ENCODE peak calls at places on chromosome 7, in ten cellular contexts. V is hepatocyte; J is coronary artery; B is AG04450; H is tibial nerve; P is RWPE1; U is small intestine; E is astrocyte; O is cardiac muscle cell; D is naive thymus-derived CD4-positive, alpha-beta T cell. A is an unnamed sample.

GRCh38 chr7:117230276-117231046 is 92.4 kb downstream of the WNT2 start:
- DNase-seq in V (no peak), J (no peak), B (peak; percentile 83), H (no peak), P (no peak), U (no peak), E (peak; percentile 99), O (no peak), D (no peak), A (peak; percentile 56)

GRCh38 chr7:31432166-31432565 is 81.7 kb upstream of the ITPRID1 start:
- DNase-seq in V (no peak), J (no peak), B (no peak), H (no peak), P (no peak), U (no peak), E (no peak), O (no peak), D (no peak), A (no peak)

GRCh38 chr7:11831727-11832495 is at the start of gene THSD7A:
- DNase-seq in V (peak; percentile 80), J (no peak), B (no peak), H (no peak), P (peak; percentile 3), U (peak; percentile 55), E (peak; percentile 48), O (peak; percentile 82), D (peak; percentile 2), A (peak; percentile 46)

GRCh38 chr7:31204066-31204465 is 136.5 kb downstream of the NEUROD6 start:
- DNase-seq in V (no peak), J (no peak), B (no peak), H (no peak), P (no peak), U (no peak), E (no peak), O (no peak), D (no peak), A (no peak)

GRCh38 chr7:121019018-121019417 is 30.5 kb downstream of the CPED1 start:
- DNase-seq in V (no peak), J (no peak), B (no peak), H (no peak), P (no peak), U (no peak), E (peak; percentile 78), O (no peak), D (no peak), A (no peak)

GRCh38 chr7:136869006-136869961 is 832 bp downstream of the CHRM2 start:
- DNase-seq in V (peak; percentile 9), J (no peak), B (no peak), H (no peak), P (no peak), U (no peak), E (peak; percentile 3), O (peak; percentile 49), D (no peak), A (peak; percentile 36)

GRCh38 chr7:66430164-66430545 is 198.5 kb upstream of the KCTD7 start:
- DNase-seq in V (no peak), J (no peak), B (no peak), H (no peak), P (no peak), U (peak; percentile 46), E (no peak), O (no peak), D (no peak), A (no peak)

GRCh38 chr7:29401827-29402226 is 161.8 kb upstream of the PRR15 start:
- DNase-seq in V (no peak), J (no peak), B (no peak), H (no peak), P (no peak), U (no peak), E (no peak), O (no peak), D (no peak), A (no peak)

GRCh38 chr7:43475983-43476382 is 106.9 kb upstream of the STK17A start:
- DNase-seq in V (no peak), J (no peak), B (no peak), H (no peak), P (no peak), U (no peak), E (no peak), O (no peak), D (no peak), A (no peak)

DNA sequence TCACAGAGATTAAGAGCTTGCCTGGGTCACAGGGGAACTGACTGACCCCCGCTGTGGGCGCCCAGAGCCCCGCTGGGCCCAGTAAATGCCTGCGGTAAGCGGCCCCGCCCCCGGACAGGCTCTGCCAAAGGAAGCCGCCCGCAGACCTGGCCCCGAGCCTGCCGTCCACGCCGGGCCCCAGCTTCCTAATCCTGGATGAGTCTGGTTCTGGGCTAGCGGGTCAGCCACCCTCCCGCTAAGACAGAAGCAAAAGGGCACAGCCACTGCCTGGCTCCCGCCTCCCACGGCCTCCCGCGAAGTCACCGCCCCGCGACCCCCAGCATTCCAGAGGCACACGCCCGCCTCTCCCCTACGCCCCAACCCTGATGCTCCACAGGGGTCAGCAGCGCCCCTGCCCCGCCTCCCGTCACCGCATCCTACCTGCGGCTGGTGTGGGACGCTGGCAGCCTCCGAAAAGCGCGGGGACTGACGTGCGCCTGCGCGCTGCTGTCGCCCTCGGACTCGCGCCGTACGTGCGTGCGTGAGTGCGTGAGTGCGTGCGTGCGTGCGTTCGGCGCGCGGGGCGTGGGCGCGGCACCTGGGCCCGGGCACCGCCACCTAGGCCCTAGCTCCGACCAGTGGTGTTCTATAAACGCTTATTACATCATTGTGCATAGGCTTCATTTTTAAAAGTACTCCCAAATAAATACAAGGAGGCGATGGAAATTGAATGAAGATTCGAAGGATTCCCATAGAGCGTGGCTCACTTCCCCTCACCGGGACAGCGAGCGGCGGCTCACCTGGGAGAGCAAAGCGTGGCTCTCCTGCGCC is at the start of gene FIGNL1:
- DNase-seq in V (peak; percentile 82), J (no peak), B (peak; percentile 24), H (peak; percentile 29), P (peak; percentile 62), U (peak; percentile 87), E (peak; percentile 58), O (peak; percentile 69), D (peak; percentile 87), A (peak; percentile 65)
- H3K27ac ChIP-seq in V (peak within 1 kb of the TSS; percentile 80), J (peak within 1 kb of the TSS; percentile 69), B (peak within 1 kb of the TSS; percentile 39), H (peak within 1 kb of the TSS; percentile 84), P (peak within 1 kb of the TSS; percentile 87), U (peak within 1 kb of the TSS; percentile 82), E (peak within 1 kb of the TSS; percentile 77), O (no peak within 1 kb of the TSS), D (peak within 1 kb of the TSS; percentile 94), A (peak within 1 kb of the TSS; percentile 52)

DNA sequence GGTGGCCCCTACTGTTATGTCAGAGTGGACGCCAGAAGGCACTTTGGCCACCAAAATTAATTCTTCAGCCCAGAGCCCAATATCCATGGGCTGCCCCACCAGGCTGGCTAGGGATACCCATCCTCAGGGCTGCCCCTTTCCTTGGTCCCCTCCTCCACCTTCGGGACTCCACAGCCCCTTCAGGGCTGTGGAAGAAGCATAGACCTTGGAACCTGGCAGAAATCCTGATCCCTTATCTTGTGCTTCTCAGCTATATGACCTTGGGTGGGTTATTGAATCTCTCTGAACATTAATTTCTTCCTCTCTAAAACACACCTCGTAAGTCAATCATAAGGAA is 499 bp upstream of the TMUB1 start:
- DNase-seq in V (no peak), J (no peak), B (no peak), H (no peak), P (no peak), U (peak; percentile 30), E (no peak), O (no peak), D (no peak), A (no peak)
- H3K27ac ChIP-seq in V (peak overlapping the region; percentile 94), J (peak overlapping the region; percentile 99), B (no peak overlapping the region), H (peak overlapping the region; percentile 97), P (peak overlapping the region; percentile 99), U (peak overlapping the region; percentile 45), E (no peak overlapping the region), O (no peak overlapping the region), D (peak overlapping the region; percentile 93), A (no peak overlapping the region)

DNA sequence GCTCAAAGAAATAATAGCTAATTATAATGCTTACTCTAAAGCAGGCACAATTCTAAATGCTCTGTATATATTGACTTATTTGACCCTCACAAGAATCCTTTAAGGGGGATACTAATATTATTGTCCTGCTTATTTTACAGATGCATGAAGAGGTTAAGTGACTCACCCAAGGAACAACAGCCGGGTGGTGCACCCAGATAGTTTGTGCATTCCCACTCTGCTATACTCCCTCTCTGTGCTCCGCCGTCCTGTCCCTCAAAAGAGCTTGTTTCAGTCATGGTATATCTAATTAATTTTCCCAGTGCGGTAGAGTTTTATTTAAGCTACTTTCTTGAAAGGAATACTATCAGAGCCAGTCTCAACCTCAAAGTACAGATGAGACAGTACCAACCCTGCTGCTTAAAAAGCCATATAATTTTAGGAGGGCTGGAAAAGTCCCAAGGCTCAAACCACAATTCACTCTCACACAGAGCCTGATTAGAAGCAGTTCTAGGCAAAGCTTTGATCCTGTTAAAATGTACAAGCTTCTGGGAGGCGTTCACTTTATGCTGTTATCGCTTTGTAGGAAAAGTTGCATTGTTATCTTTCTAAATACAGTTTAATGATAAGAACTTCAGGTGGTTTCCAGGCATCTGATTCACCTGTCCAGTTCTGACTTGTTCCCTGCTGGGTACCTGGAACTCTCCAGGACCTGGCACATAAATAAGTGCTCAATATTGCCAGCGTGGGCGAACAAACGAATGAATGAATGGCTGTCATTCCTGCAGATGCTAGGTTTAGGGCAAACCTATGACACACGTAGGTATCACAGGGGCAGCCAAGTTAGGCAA is 261.5 kb upstream of the KLF14 start:
- DNase-seq in V (peak; percentile 22), J (no peak), B (no peak), H (no peak), P (no peak), U (peak; percentile 76), E (no peak), O (no peak), D (no peak), A (no peak)
- H3K27ac ChIP-seq in V (peak overlapping the region; percentile 81), J (peak overlapping the region; percentile 73), B (no peak overlapping the region), H (peak overlapping the region; percentile 90), P (no peak overlapping the region), U (peak overlapping the region; percentile 84), E (no peak overlapping the region), O (no peak overlapping the region), D (peak overlapping the region; percentile 54), A (no peak overlapping the region)

GRCh38 chr7:55131421-55131929 is 112.7 kb downstream of the EGFR start:
- DNase-seq in V (no peak), J (no peak), B (no peak), H (no peak), P (no peak), U (no peak), E (no peak), O (no peak), D (no peak), A (no peak)

GRCh38 chr7:55129409-55130078 is 110.7 kb downstream of the EGFR start:
- DNase-seq in V (no peak), J (no peak), B (no peak), H (no peak), P (peak; percentile 68), U (no peak), E (peak; percentile 67), O (no peak), D (no peak), A (peak; percentile 68)

GRCh38 chr7:55130554-55131198 is 111.9 kb downstream of the EGFR start:
- DNase-seq in V (no peak), J (peak; percentile 86), B (peak; percentile 89), H (peak; percentile 64), P (no peak), U (no peak), E (peak; percentile 92), O (no peak), D (no peak), A (peak; percentile 81)

GRCh38 chr7:55128693-55129394 is 110.0 kb downstream of the EGFR start:
- DNase-seq in V (no peak), J (no peak), B (no peak), H (peak; percentile 78), P (no peak), U (no peak), E (peak; percentile 67), O (no peak), D (no peak), A (peak; percentile 91)

GRCh38 chr7:55130079-55130476 is 111.3 kb downstream of the EGFR start:
- DNase-seq in V (no peak), J (no peak), B (no peak), H (no peak), P (no peak), U (no peak), E (peak; percentile 66), O (no peak), D (no peak), A (no peak)
- H3K27ac ChIP-seq in V (peak overlapping the region; percentile 96), J (peak overlapping the region; percentile 91), B (peak overlapping the region; percentile 100), H (peak overlapping the region; percentile 85), P (peak overlapping the region; percentile 84), U (peak overlapping the region; percentile 72), E (peak overlapping the region; percentile 100), O (no peak overlapping the region), D (no peak overlapping the region), A (peak overlapping the region; percentile 77)